ENCODE peak calls at places on chromosomes 4 and X, in seven cellular contexts. One of them, this sample, is unnamed. For H3K36me3, the result is how much of the 10 kb centered on the place peaks cover.

GRCh38 chr4:163395758-163396157 is 52.1 kb downstream of the NPY5R start:
- DNase-seq in IMR-90: no peak
- DNase-seq in fibroblast of lung: no peak
- DNase-seq in ovary: no peak
- DNase-seq in psoas muscle: no peak
- DNase-seq in GM23338: no peak
- DNase-seq in Peyer's patch: no peak
- DNase-seq in this sample: no peak

GRCh38 chr4:159420162-159421057 is 317.5 kb downstream of the RAPGEF2 start:
- DNase-seq in IMR-90: no peak
- DNase-seq in fibroblast of lung: no peak
- DNase-seq in ovary: no peak
- DNase-seq in psoas muscle: no peak
- DNase-seq in GM23338: peak
- DNase-seq in Peyer's patch: no peak
- DNase-seq in this sample: no peak

GRCh38 chrX:106300239-106300638 is 132.1 kb downstream of the PWWP3B start:
- DNase-seq in IMR-90: no peak
- DNase-seq in fibroblast of lung: no peak
- DNase-seq in ovary: no peak
- DNase-seq in psoas muscle: no peak
- DNase-seq in GM23338: no peak
- DNase-seq in Peyer's patch: no peak
- DNase-seq in this sample: no peak

GRCh38 chr4:40200881-40201797 is 4.3 kb downstream of the RHOH start:
- DNase-seq in IMR-90: peak
- DNase-seq in fibroblast of lung: peak
- DNase-seq in ovary: no peak
- DNase-seq in psoas muscle: no peak
- DNase-seq in GM23338: no peak
- DNase-seq in Peyer's patch: no peak
- DNase-seq in this sample: peak

GRCh38 chrX:19410259-19410658 is 66.5 kb downstream of the PDHA1 start:
- DNase-seq in IMR-90: no peak
- DNase-seq in fibroblast of lung: no peak
- DNase-seq in ovary: no peak
- DNase-seq in psoas muscle: no peak
- DNase-seq in GM23338: peak
- DNase-seq in Peyer's patch: no peak
- DNase-seq in this sample: no peak

GRCh38 chr4:145773581-145774234 is 93.8 kb downstream of the C4orf51 start:
- DNase-seq in IMR-90: no peak
- DNase-seq in fibroblast of lung: no peak
- DNase-seq in ovary: no peak
- DNase-seq in psoas muscle: no peak
- DNase-seq in GM23338: no peak
- DNase-seq in Peyer's patch: no peak
- DNase-seq in this sample: no peak

GRCh38 chrX:9656277-9656676 is 109.4 kb downstream of the GPR143 start:
- DNase-seq in IMR-90: peak
- DNase-seq in fibroblast of lung: peak
- DNase-seq in ovary: no peak
- DNase-seq in psoas muscle: no peak
- DNase-seq in GM23338: no peak
- DNase-seq in Peyer's patch: no peak
- DNase-seq in this sample: no peak

GRCh38 chrX:150761819-150762216 is 68.6 kb downstream of the MTMR1 start:
- DNase-seq in IMR-90: no peak
- DNase-seq in fibroblast of lung: no peak
- DNase-seq in ovary: no peak
- DNase-seq in psoas muscle: no peak
- DNase-seq in GM23338: no peak
- DNase-seq in Peyer's patch: no peak
- DNase-seq in this sample: no peak

GRCh38 chr4:117137143-117137542 is 51.8 kb upstream of the TRAM1L1 start:
- DNase-seq in IMR-90: peak
- DNase-seq in fibroblast of lung: peak
- DNase-seq in ovary: no peak
- DNase-seq in psoas muscle: no peak
- DNase-seq in GM23338: no peak
- DNase-seq in Peyer's patch: no peak
- DNase-seq in this sample: no peak

GRCh38 chrX:20517565-20517964 is 250.9 kb upstream of the RPS6KA3 start:
- DNase-seq in IMR-90: peak
- DNase-seq in fibroblast of lung: peak
- DNase-seq in ovary: no peak
- DNase-seq in psoas muscle: no peak
- DNase-seq in GM23338: no peak
- DNase-seq in Peyer's patch: no peak
- DNase-seq in this sample: no peak

GRCh38 chr4:124970011-124970410 is 257.5 kb upstream of the ANKRD50 start:
- DNase-seq in IMR-90: peak
- DNase-seq in fibroblast of lung: peak
- DNase-seq in ovary: no peak
- DNase-seq in psoas muscle: no peak
- DNase-seq in GM23338: no peak
- DNase-seq in Peyer's patch: no peak
- DNase-seq in this sample: no peak

GRCh38 chr4:148007789-148008188 is 275.9 kb downstream of the ARHGAP10 start:
- DNase-seq in IMR-90: peak
- DNase-seq in fibroblast of lung: no peak
- DNase-seq in ovary: no peak
- DNase-seq in psoas muscle: no peak
- DNase-seq in GM23338: no peak
- DNase-seq in Peyer's patch: no peak
- DNase-seq in this sample: no peak

GRCh38 chrX:32150141-32150540 is 1061.2 kb downstream of the DMD start:
- DNase-seq in IMR-90: no peak
- DNase-seq in fibroblast of lung: no peak
- DNase-seq in ovary: no peak
- DNase-seq in psoas muscle: no peak
- DNase-seq in GM23338: no peak
- DNase-seq in Peyer's patch: no peak
- DNase-seq in this sample: no peak

GRCh38 chr4:52037730-52038108 is 380 bp downstream of the SGCB start:
- DNase-seq in IMR-90: peak
- DNase-seq in fibroblast of lung: peak
- DNase-seq in ovary: peak
- DNase-seq in psoas muscle: peak
- DNase-seq in GM23338: peak
- DNase-seq in Peyer's patch: no peak
- DNase-seq in this sample: no peak

GRCh38 chrX:46208225-46208854 is 336.9 kb downstream of the ZNF674 start:
- DNase-seq in IMR-90: no peak
- DNase-seq in fibroblast of lung: peak
- DNase-seq in ovary: no peak
- DNase-seq in psoas muscle: no peak
- DNase-seq in GM23338: no peak
- DNase-seq in Peyer's patch: no peak
- DNase-seq in this sample: no peak

GRCh38 chr4:16070203-16070602 is 13.6 kb downstream of the PROM1 start:
- DNase-seq in IMR-90: no peak
- DNase-seq in fibroblast of lung: no peak
- DNase-seq in ovary: no peak
- DNase-seq in psoas muscle: no peak
- DNase-seq in GM23338: no peak
- DNase-seq in Peyer's patch: no peak
- DNase-seq in this sample: no peak

GRCh38 chr4:16065066-16065465 is 18.8 kb downstream of the PROM1 start:
- DNase-seq in IMR-90: no peak
- DNase-seq in fibroblast of lung: no peak
- DNase-seq in ovary: no peak
- DNase-seq in psoas muscle: no peak
- DNase-seq in GM23338: no peak
- DNase-seq in Peyer's patch: no peak
- DNase-seq in this sample: no peak

GRCh38 chr4:16067515-16067914 is 16.3 kb downstream of the PROM1 start:
- DNase-seq in IMR-90: no peak
- DNase-seq in fibroblast of lung: no peak
- DNase-seq in ovary: no peak
- DNase-seq in psoas muscle: no peak
- DNase-seq in GM23338: no peak
- DNase-seq in Peyer's patch: peak
- DNase-seq in this sample: no peak

GRCh38 chr4:16072168-16072567 is 11.7 kb downstream of the PROM1 start:
- DNase-seq in IMR-90: no peak
- DNase-seq in fibroblast of lung: no peak
- DNase-seq in ovary: no peak
- DNase-seq in psoas muscle: no peak
- DNase-seq in GM23338: no peak
- DNase-seq in Peyer's patch: no peak
- DNase-seq in this sample: no peak

DNA sequence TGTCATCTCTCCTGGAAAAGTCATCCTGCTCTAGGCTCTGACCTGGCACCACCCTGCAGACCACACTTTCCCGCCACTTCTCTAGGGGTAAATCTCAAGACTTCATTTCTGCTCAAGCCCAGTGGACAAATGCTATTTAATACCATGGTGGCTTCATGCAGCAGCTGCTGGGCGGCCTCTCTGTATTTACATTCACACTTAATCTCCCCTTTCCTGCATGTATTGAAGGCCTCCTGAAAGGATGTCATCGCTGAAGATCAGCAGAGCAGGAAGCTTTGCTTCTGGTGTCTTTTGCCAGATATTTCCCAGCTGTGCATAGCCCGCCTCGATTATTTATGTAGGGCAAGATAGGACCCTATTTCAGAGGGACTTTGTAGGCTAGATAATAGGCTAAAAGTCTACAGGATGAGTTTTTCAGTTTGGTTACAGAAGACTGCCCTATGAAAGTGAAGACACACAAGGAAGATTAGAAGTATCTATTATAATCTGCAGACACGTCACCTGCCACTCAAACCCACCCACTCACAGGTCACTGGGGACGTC is 17.2 kb downstream of the PROM1 start:
- DNase-seq in IMR-90: no peak
- DNase-seq in fibroblast of lung: no peak
- DNase-seq in ovary: no peak
- DNase-seq in psoas muscle: no peak
- DNase-seq in GM23338: no peak
- DNase-seq in Peyer's patch: no peak
- DNase-seq in this sample: no peak
- H3K36me3 ChIP-seq in IMR-90: under half
- H3K36me3 ChIP-seq in fibroblast of lung: under half
- H3K36me3 ChIP-seq in ovary: under half
- H3K36me3 ChIP-seq in psoas muscle: under half
- H3K36me3 ChIP-seq in GM23338: under half
- H3K36me3 ChIP-seq in Peyer's patch: under half
- H3K36me3 ChIP-seq in this sample: under half

GRCh38 chr4:168491563-168491962 is 5.3 kb upstream of the PALLD start:
- DNase-seq in IMR-90: no peak
- DNase-seq in fibroblast of lung: no peak
- DNase-seq in ovary: no peak
- DNase-seq in psoas muscle: no peak
- DNase-seq in GM23338: no peak
- DNase-seq in Peyer's patch: no peak
- DNase-seq in this sample: no peak

GRCh38 chr4:168499241-168499640 is 2.4 kb downstream of the PALLD start:
- DNase-seq in IMR-90: no peak
- DNase-seq in fibroblast of lung: no peak
- DNase-seq in ovary: no peak
- DNase-seq in psoas muscle: no peak
- DNase-seq in GM23338: no peak
- DNase-seq in Peyer's patch: no peak
- DNase-seq in this sample: no peak

GRCh38 chr4:168498259-168498658 is 1.4 kb downstream of the PALLD start:
- DNase-seq in IMR-90: peak
- DNase-seq in fibroblast of lung: no peak
- DNase-seq in ovary: no peak
- DNase-seq in psoas muscle: no peak
- DNase-seq in GM23338: no peak
- DNase-seq in Peyer's patch: no peak
- DNase-seq in this sample: no peak

GRCh38 chr4:168501407-168501806 is 4.6 kb downstream of the PALLD start:
- DNase-seq in IMR-90: no peak
- DNase-seq in fibroblast of lung: no peak
- DNase-seq in ovary: no peak
- DNase-seq in psoas muscle: no peak
- DNase-seq in GM23338: no peak
- DNase-seq in Peyer's patch: no peak
- DNase-seq in this sample: no peak

DNA sequence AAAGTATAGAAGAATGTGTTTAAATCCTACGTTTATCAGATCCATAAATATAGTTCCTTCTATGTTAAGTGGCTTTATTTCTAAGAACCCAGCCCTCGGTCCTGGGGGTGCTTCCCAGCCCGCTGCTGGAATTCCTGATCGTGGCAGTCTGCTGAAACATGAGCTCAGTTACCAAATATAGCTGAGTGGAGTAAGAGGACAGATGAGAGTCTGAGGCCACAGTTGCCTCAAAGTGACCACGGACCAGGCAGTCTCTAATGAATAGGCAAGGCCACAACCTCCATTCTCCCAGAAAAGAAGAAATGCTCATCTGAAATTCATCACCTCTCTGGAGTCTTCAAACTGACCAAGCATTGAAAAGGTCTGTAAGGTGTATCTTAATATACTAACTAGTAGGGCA is at the start of gene PALLD:
- DNase-seq in IMR-90: peak
- DNase-seq in fibroblast of lung: peak
- DNase-seq in ovary: no peak
- DNase-seq in psoas muscle: peak
- DNase-seq in GM23338: no peak
- DNase-seq in Peyer's patch: no peak
- DNase-seq in this sample: no peak
- H3K4me3 ChIP-seq in IMR-90: no peak
- H3K4me3 ChIP-seq in fibroblast of lung: no peak
- H3K4me3 ChIP-seq in ovary: no peak
- H3K4me3 ChIP-seq in psoas muscle: peak
- H3K4me3 ChIP-seq in GM23338: no peak
- H3K4me3 ChIP-seq in Peyer's patch: no peak
- H3K4me3 ChIP-seq in this sample: no peak

DNA sequence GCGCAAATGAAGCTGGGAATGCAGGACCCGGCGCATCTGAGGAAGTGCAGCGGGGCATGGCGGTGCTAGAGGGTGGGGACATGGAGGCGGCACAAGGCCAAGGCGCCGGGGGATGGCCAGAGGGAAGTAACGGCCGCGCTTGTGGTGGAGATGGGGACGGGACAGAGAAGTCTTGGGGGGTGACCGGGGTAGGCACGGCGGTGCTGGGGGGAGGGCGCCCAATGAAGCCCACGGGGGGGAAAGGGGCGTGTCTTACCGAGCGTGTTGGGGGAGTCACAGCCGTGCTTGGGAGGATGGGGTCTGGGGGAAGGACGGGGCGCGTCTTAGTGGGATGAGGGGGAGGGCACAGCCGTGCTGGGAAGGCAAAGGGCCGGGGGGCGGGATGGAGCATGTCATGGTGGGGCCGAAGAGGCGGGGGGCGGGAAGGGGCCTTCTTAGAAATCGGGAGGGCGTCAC is 984 bp downstream of the ARSD start:
- DNase-seq in IMR-90: peak
- DNase-seq in fibroblast of lung: no peak
- DNase-seq in ovary: no peak
- DNase-seq in psoas muscle: peak
- DNase-seq in GM23338: peak
- DNase-seq in Peyer's patch: peak
- DNase-seq in this sample: no peak
- H3K27ac ChIP-seq in IMR-90: peak
- H3K27ac ChIP-seq in fibroblast of lung: peak
- H3K27ac ChIP-seq in ovary: peak
- H3K27ac ChIP-seq in psoas muscle: no peak
- H3K27ac ChIP-seq in GM23338: peak
- H3K27ac ChIP-seq in Peyer's patch: peak
- H3K27ac ChIP-seq in this sample: no peak

GRCh38 chr4:13597604-13598003 is 29.9 kb downstream of the BOD1L1 start:
- DNase-seq in IMR-90: peak
- DNase-seq in fibroblast of lung: no peak
- DNase-seq in ovary: no peak
- DNase-seq in psoas muscle: no peak
- DNase-seq in GM23338: no peak
- DNase-seq in Peyer's patch: no peak
- DNase-seq in this sample: no peak
- H3K36me3 ChIP-seq in IMR-90: under half
- H3K36me3 ChIP-seq in fibroblast of lung: under half
- H3K36me3 ChIP-seq in ovary: under half
- H3K36me3 ChIP-seq in psoas muscle: half or more
- H3K36me3 ChIP-seq in GM23338: under half
- H3K36me3 ChIP-seq in Peyer's patch: half or more
- H3K36me3 ChIP-seq in this sample: under half